ENCODE peak calls at places on chromosomes 1 and 21, in nine cellular contexts. W is astrocyte, J is GM23248, K is HCT116, X is hepatocyte, L is neural progenitor cell, N is GM23338, R is DND-41, Q is SK-N-MC. B is an unnamed sample.

GRCh38 chr1:75174031-75174760 is 40.0 kb downstream of the LHX8 start:
- DNase-seq in W (no peak), X (no peak), R (no peak), L (no peak), K (no peak), J (peak), N (no peak), Q (no peak), B (no peak)

GRCh38 chr1:176149939-176150807 is 56.9 kb downstream of the COP1 start:
- DNase-seq in K (no peak), N (no peak), X (peak), L (peak), W (no peak), R (no peak), Q (no peak), J (no peak), B (no peak)

GRCh38 chr1:219710529-219711194 is 97.8 kb upstream of the ZC3H11B start:
- DNase-seq in Q (no peak), L (no peak), X (no peak), N (no peak), K (peak), J (peak), W (peak), R (no peak), B (no peak)

GRCh38 chr1:90443340-90443739 is 273.8 kb downstream of the BARHL2 start:
- DNase-seq in W (no peak), L (no peak), R (no peak), Q (no peak), N (no peak), J (no peak), X (no peak), K (no peak), B (no peak)

GRCh38 chr1:58895559-58896135 is 111.8 kb upstream of the JUN start:
- DNase-seq in W (no peak), X (no peak), J (peak), L (no peak), N (no peak), K (no peak), R (no peak), Q (no peak), B (no peak)

GRCh38 chr1:6475381-6476133 is 9.6 kb upstream of the TNFRSF25 start:
- DNase-seq in Q (no peak), W (no peak), L (peak), R (peak), K (no peak), X (peak), J (peak), N (peak), B (no peak)

GRCh38 chr1:5968161-5968736 is 24.0 kb downstream of the NPHP4 start:
- DNase-seq in K (no peak), L (no peak), W (no peak), Q (no peak), X (no peak), R (no peak), J (no peak), N (no peak), B (no peak)

GRCh38 chr1:229316166-229316565 is 26.7 kb downstream of the CCSAP start:
- DNase-seq in J (no peak), W (no peak), Q (no peak), N (no peak), X (no peak), L (no peak), K (no peak), R (no peak), B (no peak)

GRCh38 chr1:94544706-94545490 is 3.3 kb upstream of the F3 start:
- DNase-seq in R (no peak), L (no peak), K (no peak), Q (no peak), X (no peak), J (peak), N (no peak), W (peak), B (no peak)

DNA sequence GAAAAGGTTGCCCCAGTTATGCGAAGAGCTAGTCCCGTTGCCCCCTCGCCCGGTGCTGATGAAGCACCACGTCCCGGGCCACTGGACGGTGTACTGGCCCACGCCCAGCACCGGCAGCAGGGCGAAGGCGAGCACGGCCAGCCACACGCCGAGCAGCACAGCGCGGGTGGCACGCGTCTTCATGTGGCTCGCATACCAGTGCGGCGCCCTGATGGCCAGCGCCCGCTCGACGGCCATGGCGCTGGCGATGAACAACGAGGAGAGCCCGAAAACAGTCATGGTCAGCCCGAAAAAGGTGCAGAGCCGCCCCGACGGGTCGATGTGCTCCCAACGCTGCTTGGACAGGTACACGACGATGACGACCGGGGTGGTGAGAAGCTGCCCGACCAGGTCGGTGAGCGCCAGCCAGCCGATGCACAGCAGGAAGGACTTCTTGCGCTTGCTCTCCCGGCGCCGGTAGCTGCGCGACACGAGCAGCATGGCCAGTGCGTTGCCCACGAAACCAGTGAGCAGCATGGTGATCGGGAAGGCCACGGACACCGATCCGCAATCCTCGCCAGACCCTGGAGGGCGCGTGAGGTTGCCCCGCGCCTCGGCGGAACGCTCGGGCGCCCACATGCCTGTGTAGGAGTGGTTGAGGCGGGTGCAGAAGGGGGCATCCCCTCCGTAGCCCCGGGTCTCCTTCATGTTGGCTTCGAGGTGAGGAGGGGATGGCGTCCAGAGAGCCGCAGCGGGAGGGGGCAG is 553 bp downstream of the PTGER3 start:
- DNase-seq in W (no peak), K (no peak), L (peak), N (peak), Q (no peak), X (peak), R (no peak), J (peak), B (no peak)
- TF ChIP-seq EZH2 in W (peak), K (no peak), L (peak), N (peak), Q (no peak), X (no peak), R (no peak), J (peak), B (no peak)

GRCh38 chr1:115338457-115338820 is 390 bp upstream of the NGF start:
- DNase-seq in X (no peak), L (peak), J (no peak), N (peak), Q (no peak), R (no peak), W (no peak), K (no peak), B (no peak)
- TF ChIP-seq EZH2 in X (no peak), L (peak), J (no peak), N (no peak), Q (no peak), R (no peak), W (no peak), K (no peak), B (no peak)

DNA sequence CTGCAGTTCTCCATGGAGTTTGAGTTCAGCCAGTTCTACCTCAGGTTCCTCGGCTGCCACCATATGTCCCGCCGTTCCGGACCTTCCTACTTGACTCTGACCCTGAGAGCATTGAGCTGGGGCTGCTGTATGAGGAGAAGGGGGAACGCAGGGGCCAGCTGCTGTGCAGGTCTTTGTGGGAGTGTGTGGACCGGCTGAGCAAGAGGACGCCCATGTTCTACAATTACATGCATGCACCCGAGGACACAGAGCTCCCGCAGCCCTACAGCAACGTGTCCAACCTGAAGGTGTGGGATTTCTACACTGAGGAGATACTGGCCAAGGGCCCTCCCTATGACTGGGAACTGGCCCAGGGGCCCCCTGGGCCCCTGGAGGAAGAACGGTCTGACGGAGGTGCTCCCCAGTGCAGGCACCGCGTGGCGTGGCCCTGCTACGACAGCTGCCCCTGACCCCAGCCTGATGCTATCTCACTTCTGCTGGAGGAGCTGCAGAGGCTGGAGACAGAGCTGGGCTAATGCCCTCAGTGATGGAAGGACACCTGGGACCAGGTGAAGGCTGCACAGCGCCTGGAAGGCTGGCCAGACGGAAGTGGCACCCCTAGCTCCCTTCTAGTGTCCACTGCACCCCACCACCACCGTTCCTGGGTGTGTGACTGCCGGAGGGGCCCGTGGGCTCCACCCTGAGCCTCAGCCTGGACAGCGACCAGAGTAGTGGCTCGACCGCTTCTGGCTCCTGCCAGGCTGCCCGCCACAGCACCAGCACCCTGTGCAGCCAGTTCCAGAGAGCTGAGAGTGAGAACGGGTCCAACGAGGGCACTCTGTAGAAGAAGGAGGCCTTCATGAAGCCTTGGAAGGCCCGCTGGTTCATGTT is 20.8 kb upstream of the NPPB start:
- DNase-seq in Q (no peak), K (no peak), L (no peak), J (no peak), X (no peak), W (no peak), R (no peak), N (no peak), B (no peak)
- TF ChIP-seq EZH2 in Q (no peak), K (no peak), L (no peak), J (no peak), X (no peak), W (no peak), R (no peak), N (no peak), B (no peak)

DNA sequence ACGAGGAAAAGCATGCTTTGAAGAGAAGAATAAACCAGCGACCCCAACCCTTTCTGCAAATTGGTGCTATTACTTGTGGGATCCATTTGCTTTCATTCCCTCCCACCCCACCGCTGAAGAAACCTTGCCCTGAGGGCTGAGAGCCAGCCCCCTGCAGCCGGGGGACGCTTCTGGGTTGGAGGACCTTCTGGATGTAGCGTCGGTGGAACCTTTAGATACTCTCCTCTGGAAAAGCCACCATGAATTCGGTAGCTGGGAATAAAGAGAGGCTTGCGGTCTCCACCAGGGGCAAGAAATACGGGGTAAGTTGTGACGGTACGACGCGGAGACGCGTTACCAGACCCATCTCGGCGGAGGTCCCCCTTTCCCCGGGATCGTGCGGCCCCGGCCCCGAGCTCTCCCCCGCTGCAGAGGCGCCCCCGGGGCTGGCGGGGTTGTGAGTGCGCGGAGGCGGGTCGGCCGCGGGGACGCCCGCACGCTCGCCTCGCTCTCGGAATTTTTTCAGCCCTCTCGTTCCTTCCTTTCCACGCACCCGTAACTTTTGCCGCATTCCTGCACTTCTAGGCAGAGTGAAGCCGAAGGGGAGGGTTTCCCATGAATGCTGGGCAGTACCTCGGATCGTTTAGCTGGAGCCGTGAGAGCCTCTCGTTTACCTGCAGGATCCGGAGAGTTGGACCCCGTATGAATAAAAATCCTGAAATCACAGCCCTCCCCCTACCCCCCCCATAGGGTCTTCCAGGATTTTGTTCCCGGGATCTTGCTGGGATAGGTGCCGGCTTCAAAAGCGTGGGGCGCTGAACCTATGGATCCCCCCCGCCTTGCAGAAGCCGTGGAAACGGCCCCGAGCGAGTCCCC is 628 bp downstream of the KIF26B start:
- DNase-seq in N (peak), L (peak), J (peak), R (no peak), X (peak), Q (no peak), W (peak), K (no peak), B (no peak)
- TF ChIP-seq EZH2 in N (peak), L (peak), J (no peak), R (no peak), X (peak), Q (no peak), W (no peak), K (no peak), B (peak)

GRCh38 chr1:28506907-28507246 is 1.0 kb downstream of the RCC1 start:
- DNase-seq in R (no peak), J (no peak), Q (no peak), K (no peak), N (no peak), L (no peak), W (no peak), X (no peak), B (no peak)
- TF ChIP-seq EZH2 in R (no peak), J (no peak), Q (no peak), K (no peak), N (no peak), L (no peak), W (no peak), X (no peak), B (no peak)

GRCh38 chr1:205343431-205344009 is 13.2 kb downstream of the KLHDC8A start:
- DNase-seq in W (no peak), J (peak), K (no peak), Q (no peak), N (peak), L (peak), R (no peak), X (peak), B (no peak)
- TF ChIP-seq EZH2 in W (no peak), J (no peak), K (no peak), Q (no peak), N (no peak), L (peak), R (no peak), X (no peak), B (no peak)

GRCh38 chr1:2341706-2342383 is 49.5 kb downstream of the MORN1 start:
- DNase-seq in L (no peak), Q (no peak), J (no peak), K (no peak), N (no peak), W (no peak), R (no peak), X (no peak), B (no peak)
- TF ChIP-seq EZH2 in L (no peak), Q (no peak), J (no peak), K (no peak), N (no peak), W (no peak), R (no peak), X (no peak), B (no peak)

DNA sequence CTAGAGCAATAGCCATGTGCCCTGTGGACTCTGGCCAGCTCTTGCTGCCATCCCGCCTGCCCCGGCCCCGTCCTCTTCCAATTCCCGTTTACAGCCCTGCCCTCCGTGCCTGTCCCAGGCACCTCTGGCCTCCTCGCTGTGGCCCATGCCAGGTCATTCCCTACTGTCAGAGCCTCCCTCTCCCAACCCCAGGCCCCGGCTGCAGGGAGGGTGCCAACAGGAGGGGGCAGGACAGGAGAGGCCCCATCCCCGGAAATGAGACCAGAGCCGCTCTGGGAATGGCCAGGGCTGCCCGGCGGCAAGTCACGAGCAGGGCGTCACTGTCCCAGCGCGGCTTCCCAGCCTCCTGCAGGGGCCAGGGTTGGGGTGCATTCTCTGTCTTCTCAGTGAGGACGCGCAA is 23.5 kb upstream of the TSPEAR start:
- DNase-seq in L (no peak), J (no peak), K (no peak), W (no peak), Q (no peak), N (no peak), R (no peak), X (no peak), B (no peak)
- TF ChIP-seq EZH2 in L (no peak), J (no peak), K (no peak), W (no peak), Q (no peak), N (no peak), R (no peak), X (no peak), B (no peak)

GRCh38 chr1:152824964-152825363 is 2.3 kb upstream of the LCE1A start:
- DNase-seq in R (no peak), K (no peak), J (no peak), N (no peak), Q (no peak), W (no peak), X (no peak), L (no peak), B (no peak)
- TF ChIP-seq EZH2 in R (no peak), K (no peak), J (no peak), N (no peak), Q (no peak), W (no peak), X (no peak), L (no peak), B (no peak)